ENCODE peak calls at places on chromosome 14, in four cellular contexts. B is stimulated activated CD8-positive, alpha-beta memory T cell treated with anti-CD3 and anti-CD28 coated beads, Interleukin-7, amount 100 ng/mL, for 1 hour; U is stimulated activated CD4-positive, alpha-beta T cell treated with anti-CD3 and anti-CD28 coated beads, Interleukin-2, amount 100 ng/mL, for 24 hours; J is NT2/D1. Y is an unnamed sample.

GRCh38 chr14:25015761-25016160 is 34.2 kb downstream of the STXBP6 start:
- DNase-seq in B (no peak), U (no peak), J (no peak), Y (no peak)

GRCh38 chr14:50061664-50062437 is 54.5 kb downstream of the VCPKMT start:
- DNase-seq in B (no peak), U (peak), J (no peak), Y (peak)

GRCh38 chr14:89540830-89541470 is 123.9 kb upstream of the FOXN3 start:
- DNase-seq in B (no peak), U (no peak), J (no peak), Y (no peak)

GRCh38 chr14:103260629-103261124 is 73.4 kb upstream of the EIF5 start:
- DNase-seq in B (no peak), U (no peak), J (no peak), Y (no peak)

GRCh38 chr14:67977468-67978034 is 158.0 kb downstream of the RAD51B start:
- DNase-seq in B (no peak), U (no peak), J (no peak), Y (no peak)

GRCh38 chr14:90624228-90624627 is 192.0 kb downstream of the TTC7B start:
- DNase-seq in B (no peak), U (no peak), J (no peak), Y (no peak)

GRCh38 chr14:73227812-73228781 is 9.2 kb upstream of the PAPLN start:
- DNase-seq in B (no peak), U (no peak), J (no peak), Y (no peak)

GRCh38 chr14:76715927-76716200 is 45.4 kb upstream of the VASH1 start:
- DNase-seq in B (no peak), U (no peak), J (no peak), Y (no peak)

GRCh38 chr14:101001311-101002069 is 98.0 kb upstream of the RTL1 start:
- DNase-seq in B (no peak), U (no peak), J (no peak), Y (no peak)

GRCh38 chr14:51922624-51923023 is 62.2 kb downstream of the GNG2 start:
- DNase-seq in B (no peak), U (no peak), J (no peak), Y (no peak)

GRCh38 chr14:50025776-50026175 is 90.6 kb downstream of the VCPKMT start:
- DNase-seq in B (no peak), U (no peak), J (no peak), Y (no peak)

GRCh38 chr14:99247772-99248171 is 24.2 kb downstream of the BCL11B start:
- DNase-seq in B (no peak), U (no peak), J (no peak), Y (no peak)

GRCh38 chr14:25111061-25111601 is 61.2 kb upstream of the STXBP6 start:
- DNase-seq in B (no peak), U (no peak), J (no peak), Y (no peak)

GRCh38 chr14:68084256-68084655 is 264.7 kb downstream of the RAD51B start:
- DNase-seq in B (no peak), U (no peak), J (no peak), Y (no peak)

GRCh38 chr14:61589691-61590521 is 105.4 kb upstream of the HIF1A start:
- DNase-seq in B (no peak), U (no peak), J (no peak), Y (no peak)

GRCh38 chr14:21997300-21997699 is 323.7 kb upstream of the OR4E1 start:
- DNase-seq in B (no peak), U (no peak), J (no peak), Y (peak)

GRCh38 chr14:105492966-105493871 is 2.2 kb downstream of the TEDC1 start:
- DNase-seq in B (no peak), U (no peak), J (no peak), Y (peak)

GRCh38 chr14:89011327-89011726 is 186.9 kb downstream of the TTC8 start:
- DNase-seq in B (no peak), U (no peak), J (no peak), Y (no peak)

GRCh38 chr14:55604900-55605418 is 25.0 kb downstream of the KTN1 start:
- DNase-seq in B (no peak), U (no peak), J (no peak), Y (no peak)

GRCh38 chr14:93970589-93970966 is 5.8 kb downstream of the ASB2 start:
- DNase-seq in B (peak), U (peak), J (no peak), Y (peak)

Y was measured in activated naive CD4-positive, alpha-beta T cell treated with anti-CD3 and anti-CD28 coated beads, Interleukin-2, amount 50 U/mL, for 16 hours.